ENCODE peak calls at places on chromosome 4, in seven cellular contexts. N, T, D, F, S, G and V are unnamed samples.

GRCh38 chr4:152687974-152688599 is 8.3 kb upstream of the TMEM154 start:
- DNase-seq in G (no peak), N (no peak), T (no peak), F (no peak), D (no peak), S (no peak), V (no peak)

GRCh38 chr4:57013529-57014120 is 34.9 kb downstream of the POLR2B start:
- DNase-seq in G (no peak), T (no peak), S (no peak), D (no peak), F (no peak), N (no peak), V (no peak)

GRCh38 chr4:33091961-33092360 is 2371.8 kb downstream of the PCDH7 start:
- DNase-seq in N (no peak), S (no peak), D (no peak), G (peak), T (peak), F (no peak), V (no peak)

GRCh38 chr4:89904524-89904923 is 9.9 kb downstream of the MMRN1 start:
- DNase-seq in G (no peak), N (no peak), F (no peak), D (no peak), S (no peak), T (no peak), V (no peak)

GRCh38 chr4:89397464-89397863 is 89.9 kb upstream of the GPRIN3 start:
- DNase-seq in N (no peak), T (no peak), D (no peak), F (no peak), G (no peak), S (no peak), V (no peak)

GRCh38 chr4:139843643-139844042 is 178.0 kb downstream of the MGST2 start:
- DNase-seq in G (no peak), F (no peak), D (no peak), N (no peak), T (no peak), S (no peak), V (no peak)

GRCh38 chr4:8307714-8308113 is 38.2 kb downstream of the HTRA3 start:
- DNase-seq in F (no peak), D (no peak), S (no peak), G (no peak), T (no peak), N (no peak), V (no peak)

GRCh38 chr4:69656653-69657158 is 3.7 kb upstream of the UGT2A1 start:
- DNase-seq in G (no peak), S (no peak), N (no peak), T (no peak), D (no peak), F (no peak), V (no peak)

GRCh38 chr4:42750091-42750490 is 93.2 kb upstream of the ATP8A1 start:
- DNase-seq in G (peak), S (no peak), D (no peak), N (no peak), F (no peak), T (peak), V (no peak)
- TF ChIP-seq CTCF in G (peak), S (peak), D (no peak), N (peak), F (no peak), T (peak), V (peak)

GRCh38 chr4:93152461-93152860 is 676.1 kb upstream of the ATOH1 start:
- DNase-seq in T (no peak), F (no peak), D (no peak), S (no peak), G (no peak), N (no peak), V (no peak)

GRCh38 chr4:93157984-93158383 is 670.6 kb upstream of the ATOH1 start:
- DNase-seq in F (no peak), G (peak), T (no peak), S (no peak), D (no peak), N (no peak), V (no peak)
- TF ChIP-seq CTCF in F (no peak), G (peak), T (no peak), S (peak), D (peak), N (no peak), V (peak)

DNA sequence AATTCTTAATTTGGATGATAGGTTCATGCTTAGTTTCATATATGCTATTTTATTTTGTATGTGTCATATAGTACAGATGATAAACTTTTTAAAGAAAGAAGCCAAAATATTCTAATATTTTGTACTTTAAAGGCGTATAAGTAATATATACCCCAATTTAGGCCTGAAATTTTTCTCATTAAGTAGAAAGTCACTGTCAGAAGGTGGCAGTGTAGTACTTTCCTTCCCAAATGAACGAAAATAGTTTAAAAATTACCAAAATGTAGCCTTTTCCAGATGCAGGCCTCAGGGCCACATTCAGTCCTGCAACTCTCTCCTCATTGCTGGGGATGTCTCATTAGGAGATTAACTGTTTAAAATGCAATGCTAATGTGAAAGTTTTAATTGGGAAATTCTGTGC is 1263.6 kb downstream of the C4orf33 start:
- DNase-seq in G (peak), F (peak), S (no peak), N (no peak), D (no peak), T (peak), V (no peak)
- TF ChIP-seq CTCF in G (peak), F (peak), S (peak), N (no peak), D (peak), T (peak), V (peak)

GRCh38 chr4:185728886-185729285 is 83.1 kb downstream of the SORBS2 start:
- DNase-seq in N (no peak), D (no peak), S (no peak), G (no peak), F (no peak), T (no peak), V (no peak)

GRCh38 chr4:185730387-185730786 is 81.6 kb downstream of the SORBS2 start:
- DNase-seq in S (no peak), T (peak), D (no peak), F (peak), N (peak), G (no peak), V (no peak)

GRCh38 chr4:185729300-185729912 is 82.6 kb downstream of the SORBS2 start:
- DNase-seq in G (no peak), D (no peak), F (no peak), N (no peak), T (no peak), S (no peak), V (no peak)

GRCh38 chr4:185734214-185734613 is 77.8 kb downstream of the SORBS2 start:
- DNase-seq in F (no peak), S (no peak), G (no peak), D (no peak), T (no peak), N (no peak), V (no peak)

GRCh38 chr4:185730849-185731608 is 81.0 kb downstream of the SORBS2 start:
- DNase-seq in G (no peak), N (peak), T (peak), S (no peak), D (no peak), F (peak), V (no peak)
- TF ChIP-seq CTCF in G (no peak), N (peak), T (peak), S (no peak), D (no peak), F (peak), V (peak)

GRCh38 chr4:82801910-82802521 is 3.4 kb upstream of the SCD5 start:
- DNase-seq in T (peak), F (peak), S (no peak), N (no peak), D (no peak), G (peak), V (no peak)
- TF ChIP-seq CTCF in T (peak), F (peak), S (peak), N (peak), D (peak), G (peak), V (peak)

GRCh38 chr4:94743838-94744237 is 13.9 kb upstream of the BMPR1B start:
- DNase-seq in D (no peak), G (no peak), S (no peak), T (no peak), F (no peak), N (no peak), V (no peak)

GRCh38 chr4:94744830-94745229 is 12.9 kb upstream of the BMPR1B start:
- DNase-seq in N (no peak), F (no peak), S (no peak), G (no peak), D (no peak), T (no peak), V (no peak)

GRCh38 chr4:94741304-94741703 is 16.5 kb upstream of the BMPR1B start:
- DNase-seq in G (no peak), N (no peak), F (no peak), S (no peak), D (no peak), T (peak), V (no peak)

GRCh38 chr4:94746746-94747145 is 11.0 kb upstream of the BMPR1B start:
- DNase-seq in D (no peak), T (no peak), S (no peak), G (no peak), N (no peak), F (no peak), V (no peak)
- TF ChIP-seq CTCF in D (no peak), T (peak), S (no peak), G (peak), N (no peak), F (peak), V (no peak)

DNA sequence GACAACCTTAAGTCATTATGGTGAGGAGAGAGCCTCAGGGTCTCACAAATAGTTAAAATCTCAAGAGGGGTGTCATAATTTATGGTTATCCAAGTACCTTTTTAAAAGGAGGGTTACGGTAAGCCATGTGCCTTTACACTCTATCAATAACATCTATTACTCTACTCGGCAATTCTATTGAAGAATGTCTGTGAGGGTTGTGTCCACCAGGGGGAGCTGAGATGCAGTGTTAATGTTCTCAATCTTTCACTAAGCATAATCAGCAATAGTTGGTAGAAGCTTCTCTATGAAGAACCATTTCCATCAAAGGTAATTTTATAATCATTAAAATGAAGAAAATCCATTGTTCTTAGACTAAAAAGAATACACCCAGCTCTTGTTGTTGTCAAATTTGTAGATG is 457.4 kb downstream of the CENPC start:
- DNase-seq in G (peak), N (peak), T (peak), D (no peak), S (peak), F (peak), V (no peak)
- TF ChIP-seq CTCF in G (peak), N (peak), T (no peak), D (peak), S (peak), F (peak), V (peak)

DNA sequence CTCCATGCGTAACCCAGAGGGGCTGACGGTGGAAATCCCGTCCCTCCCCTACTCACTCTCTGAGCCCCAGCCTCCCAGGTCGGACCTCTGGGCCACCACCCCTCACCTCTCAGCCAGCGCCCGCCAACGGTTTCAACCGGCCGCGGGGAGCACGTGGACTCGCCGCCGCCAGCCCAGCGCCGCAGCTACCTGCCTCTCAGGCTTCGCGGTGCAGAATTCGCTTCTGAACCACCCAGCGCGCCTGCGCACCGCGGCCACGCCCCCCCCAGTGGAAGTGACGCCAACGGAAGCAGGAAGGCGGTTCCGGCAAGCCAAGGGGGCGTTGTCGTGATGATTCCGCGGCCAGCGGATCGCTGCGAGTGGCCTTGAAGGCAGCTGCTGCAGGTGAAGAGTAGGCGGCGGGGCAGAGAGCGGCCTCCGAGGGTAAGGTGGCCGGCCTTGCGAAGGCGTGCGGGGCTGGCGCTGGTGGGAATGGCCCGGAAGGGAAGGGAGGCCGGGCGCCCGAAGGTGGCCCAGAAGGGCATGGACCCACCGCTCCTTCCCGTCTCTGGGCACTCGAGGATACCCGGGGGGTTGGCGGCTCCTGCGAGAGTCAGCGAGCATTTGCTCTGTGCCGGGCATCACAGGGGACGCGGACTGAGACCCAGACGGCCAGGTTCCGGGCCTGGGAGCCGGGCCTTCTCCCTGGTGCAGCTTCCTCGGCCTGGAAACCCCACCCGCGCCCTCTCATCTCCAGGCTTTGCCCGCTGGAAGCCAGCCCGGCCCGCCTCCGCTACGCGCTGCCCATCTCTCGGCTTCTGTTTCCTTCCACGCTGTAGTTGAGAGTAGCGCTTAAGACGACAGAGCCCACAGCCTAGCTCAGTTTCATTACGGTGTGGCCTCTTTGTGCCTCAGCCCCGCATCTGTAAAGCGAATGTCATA is at the start of the genes LYAR and ZBTB49:
- DNase-seq in N (peak), D (peak), G (peak), T (peak), S (peak), F (peak), V (peak)
- TF ChIP-seq CTCF in N (peak), D (no peak), G (no peak), T (no peak), S (no peak), F (no peak), V (no peak)

GRCh38 chr4:121195649-121196048 is 31.5 kb upstream of the TNIP3 start:
- DNase-seq in F (no peak), T (no peak), S (no peak), D (no peak), G (no peak), N (no peak), V (no peak)

GRCh38 chr4:121198261-121198660 is 34.1 kb upstream of the TNIP3 start:
- DNase-seq in F (peak), N (no peak), S (no peak), T (no peak), D (no peak), G (no peak), V (no peak)

GRCh38 chr4:121200795-121201472 is 36.8 kb upstream of the TNIP3 start:
- DNase-seq in G (no peak), N (no peak), S (no peak), D (no peak), F (no peak), T (no peak), V (no peak)

DNA sequence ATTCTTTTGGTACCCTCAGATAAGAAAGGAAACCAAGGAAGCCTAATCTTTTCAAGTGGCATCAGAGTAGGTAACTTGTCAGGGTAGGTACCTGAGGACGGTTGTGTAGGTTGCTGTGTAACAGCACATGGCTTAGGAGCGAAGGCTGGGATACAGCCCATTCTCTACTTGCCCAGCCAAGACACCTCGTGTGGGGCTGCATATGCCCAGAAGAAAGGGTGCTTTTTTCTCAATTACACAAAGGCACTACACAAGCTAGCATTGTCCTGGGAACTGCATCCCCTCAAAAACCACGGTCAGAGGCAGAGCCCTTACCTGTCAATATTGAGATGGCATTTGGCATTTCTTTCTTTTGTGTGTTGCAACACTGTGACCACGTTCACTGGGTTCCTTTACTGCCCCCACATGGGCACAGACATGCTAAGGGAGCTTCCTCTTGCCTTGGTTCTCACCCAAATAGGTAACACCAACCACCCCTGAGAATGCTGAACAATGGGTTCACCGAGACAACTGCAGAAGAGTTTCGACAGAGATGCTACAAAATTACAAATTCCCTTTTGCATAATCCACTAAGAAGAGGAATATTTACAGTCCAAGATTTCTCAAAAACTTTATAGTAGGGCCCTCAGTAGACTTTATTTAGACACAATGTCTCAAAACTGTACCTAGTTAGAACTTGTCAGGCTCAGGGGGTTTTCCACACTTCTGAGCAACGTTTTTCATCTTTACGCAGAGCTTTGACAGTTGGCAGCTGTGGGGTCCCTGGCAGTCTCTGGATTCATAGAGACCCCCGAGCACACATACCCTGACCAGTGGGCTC is 35.8 kb upstream of the TNIP3 start:
- DNase-seq in G (no peak), T (no peak), S (no peak), N (no peak), D (no peak), F (no peak), V (no peak)
- TF ChIP-seq CTCF in G (no peak), T (no peak), S (no peak), N (no peak), D (no peak), F (no peak), V (no peak)

DNA sequence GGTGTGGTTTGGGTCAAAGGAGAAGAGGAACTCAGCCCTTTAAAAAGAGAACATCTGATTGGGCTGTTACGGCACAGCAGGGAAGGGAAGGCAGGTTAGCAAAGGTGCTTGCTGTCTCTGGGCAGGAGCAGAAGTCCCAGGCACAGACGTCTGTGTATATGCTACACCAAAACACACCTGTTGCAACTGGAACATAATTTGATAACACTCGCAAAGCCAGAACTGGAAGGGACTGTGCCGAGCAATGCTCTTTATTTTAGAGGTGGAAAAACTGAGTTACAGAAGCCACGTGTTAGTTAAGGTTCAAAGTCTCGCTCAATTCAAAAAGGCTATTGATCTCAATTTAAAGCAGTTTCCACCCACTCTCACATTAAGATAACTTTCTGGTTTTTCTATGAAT is 2.2 kb upstream of the FAM114A1 start:
- DNase-seq in D (no peak), S (no peak), G (no peak), N (no peak), T (no peak), F (no peak), V (no peak)
- TF ChIP-seq CTCF in D (no peak), S (no peak), G (no peak), N (no peak), T (no peak), F (no peak), V (no peak)